ENCODE peak calls at places on chromosomes 5 and 9, in ten cellular contexts. Z is endothelial cell of umbilical vein, I is Peyer's patch, N is sigmoid colon, X is uterus, R is breast epithelium, S is spleen, J is HepG2, W is IMR-90, M is body of pancreas. B is an unnamed sample.

GRCh38 chr5:6475626-6476312 is 27.1 kb downstream of the UBE2QL1 start:
- DNase-seq in Z (no peak), I (no peak), N (no peak), X (no peak), R (no peak), S (no peak), J (no peak), W (no peak), M (peak; percentile 54), B (no peak)

GRCh38 chr5:36877667-36878420 is 1.3 kb downstream of the NIPBL start:
- DNase-seq in Z (peak; percentile 59), I (no peak), N (no peak), X (no peak), R (no peak), S (no peak), J (peak; percentile 47), W (peak; percentile 37), M (no peak), B (no peak)

GRCh38 chr9:93231716-93232115 is 47.8 kb downstream of the WNK2 start:
- DNase-seq in Z (no peak), I (no peak), N (no peak), X (no peak), R (no peak), S (no peak), J (no peak), W (no peak), M (no peak), B (no peak)

GRCh38 chr5:32172908-32173393 is 1.2 kb downstream of the GOLPH3 start:
- DNase-seq in Z (peak; percentile 67), I (no peak), N (no peak), X (no peak), R (no peak), S (no peak), J (no peak), W (no peak), M (no peak), B (no peak)

GRCh38 chr9:70260007-70260443 is 1.2 kb downstream of the SMC5 start:
- DNase-seq in Z (no peak), I (no peak), N (peak; percentile 60), X (peak; percentile 23), R (no peak), S (peak; percentile 77), J (no peak), W (no peak), M (peak; percentile 24), B (no peak)

GRCh38 chr9:124188331-124189110 is 69.2 kb upstream of the NEK6 start:
- DNase-seq in Z (no peak), I (no peak), N (no peak), X (no peak), R (no peak), S (no peak), J (no peak), W (no peak), M (no peak), B (no peak)

GRCh38 chr5:95631991-95632675 is 12.2 kb downstream of the GPR150 start:
- DNase-seq in Z (peak; percentile 68), I (peak; percentile 25), N (no peak), X (no peak), R (no peak), S (no peak), J (peak; percentile 24), W (peak; percentile 70), M (peak; percentile 78), B (no peak)

GRCh38 chr5:74673011-74673790 is 11.8 kb upstream of the HEXB start:
- DNase-seq in Z (peak; percentile 34), I (no peak), N (no peak), X (peak; percentile 26), R (no peak), S (no peak), J (peak; percentile 29), W (peak; percentile 67), M (no peak), B (no peak)

GRCh38 chr9:131001990-131002389 is 7.0 kb upstream of the LAMC3 start:
- DNase-seq in Z (no peak), I (no peak), N (no peak), X (no peak), R (no peak), S (no peak), J (no peak), W (no peak), M (no peak), B (no peak)

GRCh38 chr9:37917801-37918664 is 14.1 kb upstream of the SLC25A51 start:
- DNase-seq in Z (no peak), I (no peak), N (peak; percentile 60), X (no peak), R (no peak), S (peak; percentile 54), J (no peak), W (no peak), M (peak; percentile 16), B (no peak)

GRCh38 chr5:135033026-135033861 is 784 bp downstream of the PITX1 start:
- DNase-seq in Z (peak; percentile 30), I (no peak), N (no peak), X (no peak), R (no peak), S (no peak), J (peak; percentile 18), W (peak; percentile 56), M (no peak), B (peak; percentile 70)

GRCh38 chr9:86096382-86096781 is 3.0 kb downstream of the GOLM1 start:
- DNase-seq in Z (no peak), I (no peak), N (no peak), X (no peak), R (no peak), S (no peak), J (no peak), W (peak; percentile 66), M (no peak), B (no peak)

GRCh38 chr9:104503963-104504362 is at the start of gene OR13F1:
- DNase-seq in Z (no peak), I (no peak), N (no peak), X (no peak), R (no peak), S (no peak), J (no peak), W (no peak), M (no peak), B (no peak)

GRCh38 chr5:30930736-30931135 is 262.8 kb upstream of the CDH6 start:
- DNase-seq in Z (no peak), I (no peak), N (no peak), X (no peak), R (no peak), S (no peak), J (no peak), W (peak; percentile 79), M (no peak), B (no peak)

GRCh38 chr5:154243736-154244135 is 53.2 kb downstream of the GALNT10 start:
- DNase-seq in Z (no peak), I (no peak), N (no peak), X (no peak), R (no peak), S (no peak), J (no peak), W (peak; percentile 78), M (no peak), B (no peak)

GRCh38 chr5:9927106-9927505 is 297.0 kb upstream of the TAS2R1 start:
- DNase-seq in Z (no peak), I (no peak), N (no peak), X (no peak), R (no peak), S (no peak), J (no peak), W (peak; percentile 25), M (no peak), B (no peak)

GRCh38 chr9:20271107-20271506 is 351.2 kb downstream of the MLLT3 start:
- DNase-seq in Z (no peak), I (no peak), N (no peak), X (no peak), R (no peak), S (no peak), J (no peak), W (no peak), M (no peak), B (no peak)

GRCh38 chr9:33024966-33025571 is at the start of gene DNAJA1:
- DNase-seq in Z (peak; percentile 92), I (peak; percentile 92), N (peak; percentile 97), X (peak; percentile 91), R (peak; percentile 92), S (peak; percentile 99), J (peak; percentile 82), W (peak; percentile 91), M (peak; percentile 95), B (peak; percentile 71)
- TF ChIP-seq POLR2A in Z (peak; percentile 99), I (peak; percentile 99), N (peak; percentile 88), X (peak; percentile 99), R (peak; percentile 94), S (peak; percentile 90), J (peak; percentile 99), W (peak; percentile 100), M (peak; percentile 98), B (peak; percentile 88)

DNA sequence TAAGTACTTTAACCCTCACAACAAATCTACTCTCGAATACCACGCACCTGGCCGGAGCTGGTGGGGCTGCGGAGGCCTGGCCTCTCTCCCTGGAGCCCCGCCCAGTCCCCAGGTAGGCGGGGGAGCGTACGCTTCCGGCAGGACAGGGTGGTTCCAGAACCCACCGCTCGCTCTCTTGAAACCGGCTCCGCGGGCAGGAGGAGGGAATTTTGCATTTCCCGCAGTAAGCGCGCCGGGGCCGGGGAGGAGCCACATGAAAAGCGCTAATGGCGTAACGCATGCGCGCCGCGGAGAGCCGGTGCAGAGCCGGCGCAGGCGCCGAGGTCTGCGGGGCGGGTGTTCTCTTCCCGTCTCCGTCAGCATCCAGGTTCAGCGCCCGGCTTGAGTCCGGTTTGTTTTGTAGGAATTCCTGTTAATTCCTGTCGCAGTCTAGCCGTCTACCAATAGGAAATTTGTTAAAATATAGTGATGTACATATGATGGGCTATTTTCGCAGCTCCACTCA is 20.8 kb downstream of the CAVIN4 start:
- DNase-seq in Z (peak; percentile 77), I (peak; percentile 68), N (peak; percentile 86), X (peak; percentile 71), R (peak; percentile 69), S (peak; percentile 94), J (peak; percentile 69), W (peak; percentile 71), M (peak; percentile 90), B (peak; percentile 85)
- TF ChIP-seq POLR2A in Z (peak; percentile 74), I (no peak), N (no peak), X (no peak), R (no peak), S (no peak), J (peak; percentile 53), W (no peak), M (no peak), B (peak; percentile 49)

GRCh38 chr9:89374176-89374575 is 55.9 kb downstream of the SECISBP2 start:
- DNase-seq in Z (no peak), I (no peak), N (no peak), X (no peak), R (no peak), S (no peak), J (no peak), W (peak; percentile 26), M (no peak), B (no peak)
- TF ChIP-seq POLR2A in Z (no peak), I (no peak), N (no peak), X (no peak), R (no peak), S (no peak), J (no peak), W (no peak), M (no peak), B (no peak)

DNA sequence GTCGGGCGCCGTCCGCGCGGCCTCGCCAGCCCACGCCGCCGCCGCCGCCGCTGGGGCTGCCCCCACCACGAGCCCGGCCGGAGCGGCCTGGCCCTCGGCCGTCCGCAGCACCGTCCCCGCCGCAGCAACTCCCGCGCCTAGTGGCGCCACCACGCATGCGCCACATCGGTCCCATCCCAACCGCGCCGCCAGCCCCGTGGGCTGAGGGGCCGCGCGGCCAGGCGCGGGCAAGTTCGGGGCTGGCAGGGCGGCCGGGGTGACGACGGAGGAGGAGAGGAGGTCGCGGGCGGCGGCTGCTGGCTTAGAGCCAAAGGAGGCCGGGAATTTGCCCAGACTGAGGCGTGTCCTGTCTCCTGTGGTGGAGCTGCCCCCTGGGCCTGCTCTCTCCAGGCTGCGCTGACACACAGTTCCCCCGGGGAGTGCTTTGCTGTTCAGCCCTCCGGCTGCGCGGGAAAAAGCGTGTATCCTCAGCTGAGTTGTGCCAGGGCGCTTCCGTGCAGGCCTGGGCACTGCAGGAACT is at the start of gene TUSC1:
- DNase-seq in Z (peak; percentile 83), I (peak; percentile 29), N (peak; percentile 93), X (peak; percentile 87), R (peak; percentile 68), S (peak; percentile 88), J (no peak), W (peak; percentile 61), M (peak; percentile 87), B (peak; percentile 81)
- TF ChIP-seq POLR2A in Z (no peak), I (no peak), N (no peak), X (peak; percentile 70), R (no peak), S (no peak), J (no peak), W (no peak), M (peak; percentile 35), B (peak; percentile 33)

B was measured in H54.